ENCODE peak calls at places on chromosomes 13 and 19, in seven cellular contexts. S is RWPE1, W is Panc1, H is GM10248, D is neural progenitor cell, B is nephron progenitor cell, C is glutamatergic neuron. M is an unnamed sample.

GRCh38 chr13:89550842-89551422 is 1796.6 kb upstream of the MIR17HG start:
- DNase-seq in S (peak), H (no peak), C (no peak), W (no peak), B (no peak), D (no peak), M (no peak)

GRCh38 chr13:94656766-94657165 is 55.1 kb downstream of the GPR180 start:
- DNase-seq in H (peak), B (no peak), S (peak), D (no peak), C (no peak), W (no peak), M (peak)

GRCh38 chr19:4301590-4302237 is 475 bp downstream of the TMIGD2 start:
- DNase-seq in S (no peak), H (no peak), C (no peak), W (no peak), B (no peak), D (peak), M (no peak)

GRCh38 chr19:46704379-46705076 is 12.4 kb downstream of the PRKD2 start:
- DNase-seq in H (peak), D (peak), S (peak), W (no peak), C (peak), B (peak), M (peak)

GRCh38 chr19:10086032-10086903 is at the start of gene SHFL:
- DNase-seq in W (no peak), D (peak), B (peak), S (peak), H (peak), C (no peak), M (peak)

GRCh38 chr13:61954092-61954491 is 538.4 kb upstream of the PCDH20 start:
- DNase-seq in W (peak), B (no peak), D (peak), C (no peak), H (no peak), S (peak), M (no peak)

GRCh38 chr13:110089815-110090214 is 217.1 kb downstream of the COL4A1 start:
- DNase-seq in H (no peak), D (no peak), C (no peak), W (no peak), B (no peak), S (peak), M (no peak)

GRCh38 chr13:37870489-37870845 is 895 bp upstream of the TRPC4 start:
- DNase-seq in D (no peak), H (no peak), B (no peak), W (no peak), S (no peak), C (no peak), M (no peak)

GRCh38 chr13:28477709-28477973 is 17.3 kb downstream of the FLT1 start:
- DNase-seq in H (no peak), S (no peak), C (no peak), W (no peak), D (no peak), B (no peak), M (no peak)

GRCh38 chr19:45446944-45447343 is 20.9 kb upstream of the FOSB start:
- DNase-seq in W (no peak), S (peak), B (no peak), C (no peak), D (no peak), H (no peak), M (no peak)

GRCh38 chr19:5042556-5042955 is 73.6 kb downstream of the KDM4B start:
- DNase-seq in C (peak), W (no peak), B (no peak), H (no peak), S (no peak), D (peak), M (no peak)

GRCh38 chr13:33244210-33244906 is 41.2 kb downstream of the STARD13 start:
- DNase-seq in C (no peak), B (no peak), S (no peak), W (no peak), D (no peak), H (no peak), M (no peak)

GRCh38 chr19:53875602-53876340 is 6.2 kb upstream of the PRKCG start:
- DNase-seq in S (no peak), W (no peak), H (no peak), D (no peak), B (no peak), C (no peak), M (no peak)

GRCh38 chr19:289651-290538 is 1.3 kb downstream of the PLPP2 start:
- DNase-seq in D (no peak), W (peak), S (peak), C (no peak), H (no peak), B (no peak), M (no peak)

GRCh38 chr13:73708393-73708985 is 425.7 kb downstream of the KLF12 start:
- DNase-seq in C (peak), B (peak), D (peak), H (peak), W (peak), S (peak), M (peak)

GRCh38 chr13:96963786-96964475 is 30.3 kb downstream of the OXGR1 start:
- DNase-seq in S (no peak), W (no peak), B (no peak), C (no peak), H (no peak), D (no peak), M (no peak)

GRCh38 chr19:38617764-38618589 is at the start of gene MAP4K1:
- DNase-seq in D (peak), B (no peak), C (no peak), W (no peak), H (peak), S (no peak), M (peak)

GRCh38 chr13:47087841-47088240 is 191.0 kb upstream of the HTR2A start:
- DNase-seq in S (no peak), D (no peak), H (no peak), W (no peak), C (no peak), B (no peak), M (no peak)

GRCh38 chr13:110593430-110594130 is 21.8 kb upstream of the NAXD start:
- DNase-seq in B (no peak), D (peak), W (no peak), C (no peak), H (peak), S (peak), M (peak)

GRCh38 chr19:15264061-15264932 is 32.0 kb upstream of the EPHX3 start:
- DNase-seq in D (peak), C (peak), S (peak), B (peak), W (no peak), H (peak), M (peak)

GRCh38 chr13:44293908-44294735 is 79.5 kb upstream of the SERP2 start:
- DNase-seq in H (no peak), D (no peak), S (no peak), B (no peak), W (no peak), C (no peak), M (no peak)

GRCh38 chr19:4523306-4524110 is 5.2 kb upstream of the PLIN4 start:
- DNase-seq in W (peak), B (peak), H (peak), C (peak), D (peak), S (no peak), M (peak)

GRCh38 chr13:25286308-25286968 is 850 bp downstream of the MTMR6 start:
- DNase-seq in B (peak), C (no peak), H (peak), D (peak), W (no peak), S (peak), M (peak)

GRCh38 chr13:45456196-45456972 is 8.4 kb upstream of the COG3 start:
- DNase-seq in S (peak), B (no peak), W (no peak), D (no peak), H (no peak), C (no peak), M (no peak)

GRCh38 chr19:48415395-48415794 is 21.9 kb downstream of the GRIN2D start:
- DNase-seq in W (no peak), D (peak), S (peak), C (peak), B (peak), H (peak), M (peak)

GRCh38 chr19:47899335-47899734 is 13.2 kb upstream of the SULT2A1 start:
- DNase-seq in B (no peak), C (no peak), S (no peak), W (no peak), D (no peak), H (no peak), M (no peak)

GRCh38 chr13:80783926-80784325 is 443.0 kb upstream of the SPRY2 start:
- DNase-seq in W (no peak), S (no peak), C (no peak), D (peak), H (no peak), B (peak), M (no peak)

GRCh38 chr19:9793051-9793591 is 24.6 kb upstream of the ZNF846 start:
- DNase-seq in W (no peak), H (no peak), B (no peak), C (peak), D (no peak), S (no peak), M (no peak)

GRCh38 chr13:99434258-99434788 is 66.9 kb upstream of the TM9SF2 start:
- DNase-seq in B (no peak), W (no peak), C (no peak), H (no peak), S (no peak), D (no peak), M (no peak)

GRCh38 chr19:29809795-29810503 is 1.8 kb upstream of the CCNE1 start:
- DNase-seq in W (no peak), H (no peak), C (no peak), B (no peak), S (no peak), D (no peak), M (no peak)

GRCh38 chr13:103282571-103283450 is 216.6 kb upstream of the SLC10A2 start:
- DNase-seq in S (peak), B (peak), H (no peak), D (no peak), C (no peak), W (no peak), M (no peak)

GRCh38 chr13:24124789-24125476 is 35.6 kb upstream of the SPATA13 start:
- DNase-seq in W (no peak), B (no peak), D (peak), S (no peak), H (peak), C (no peak), M (peak)

DNA sequence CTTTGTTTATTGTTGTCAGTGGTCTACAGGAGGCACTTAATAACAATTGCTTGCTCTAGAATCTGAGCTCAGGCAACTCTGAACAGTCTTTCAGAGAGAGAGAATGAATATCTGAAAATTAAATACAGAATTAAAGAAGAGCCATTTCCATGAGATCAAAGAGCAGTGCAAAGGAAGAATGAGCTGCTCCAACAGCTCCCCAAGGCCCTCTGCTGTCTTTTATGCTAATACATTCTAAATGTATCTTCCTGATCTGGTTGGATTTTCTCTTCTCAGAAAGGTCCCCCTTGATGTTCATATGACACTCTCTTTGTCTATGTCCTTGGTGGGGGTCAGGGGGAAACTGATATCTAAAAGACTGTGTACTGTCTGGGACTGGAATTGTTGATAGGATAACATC is 1029.6 kb downstream of the PCDH9 start:
- DNase-seq in B (no peak), D (no peak), S (no peak), W (no peak), H (no peak), C (no peak), M (no peak)
- TF ChIP-seq CTCF in B (no peak), D (no peak), S (no peak), W (no peak), H (no peak), C (no peak), M (no peak)

GRCh38 chr13:113783966-113784644 is 25.1 kb downstream of the TMEM255B start:
- DNase-seq in H (no peak), S (no peak), C (no peak), B (no peak), W (no peak), D (no peak), M (no peak)

GRCh38 chr13:113784645-113785024 is 25.6 kb downstream of the TMEM255B start:
- DNase-seq in C (no peak), D (no peak), B (no peak), W (no peak), S (no peak), H (no peak), M (no peak)

GRCh38 chr13:113782472-113782871 is 23.4 kb downstream of the TMEM255B start:
- DNase-seq in C (no peak), D (no peak), H (no peak), W (no peak), S (no peak), B (no peak), M (no peak)

GRCh38 chr13:113785051-113786010 is 26.3 kb downstream of the TMEM255B start:
- DNase-seq in H (no peak), C (no peak), S (peak), W (peak), D (no peak), B (no peak), M (no peak)

DNA sequence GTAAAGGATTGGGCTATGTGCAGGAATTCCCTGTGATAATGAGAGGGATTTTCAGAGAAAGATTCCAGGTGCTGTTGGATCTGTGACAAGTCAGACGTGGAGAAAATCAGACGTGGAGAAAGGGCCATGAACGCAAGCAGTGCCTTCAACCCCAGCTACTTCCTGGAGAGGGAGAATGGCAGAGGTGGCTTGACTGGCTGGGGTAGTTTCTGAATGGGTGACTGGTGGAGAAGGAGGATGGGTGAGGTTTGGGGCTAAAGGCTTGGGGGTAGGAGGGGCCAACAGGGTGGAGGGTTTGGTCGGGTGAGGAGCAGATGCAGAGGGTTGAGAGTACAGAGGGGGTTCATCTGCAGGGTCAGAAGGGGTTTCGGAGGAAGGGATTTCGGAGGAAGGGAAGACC is 24.5 kb downstream of the TMEM255B start:
- DNase-seq in B (no peak), D (no peak), C (no peak), S (no peak), W (no peak), H (no peak), M (no peak)
- TF ChIP-seq CTCF in B (no peak), D (no peak), C (no peak), S (no peak), W (no peak), H (no peak), M (no peak)

GRCh38 chr19:12995596-12996541 is 594 bp downstream of the NFIX start:
- DNase-seq in C (no peak), S (no peak), B (no peak), H (peak), W (no peak), D (no peak), M (peak)
- TF ChIP-seq CTCF in C (no peak), S (no peak), B (no peak), H (no peak), W (no peak), D (no peak), M (no peak)

DNA sequence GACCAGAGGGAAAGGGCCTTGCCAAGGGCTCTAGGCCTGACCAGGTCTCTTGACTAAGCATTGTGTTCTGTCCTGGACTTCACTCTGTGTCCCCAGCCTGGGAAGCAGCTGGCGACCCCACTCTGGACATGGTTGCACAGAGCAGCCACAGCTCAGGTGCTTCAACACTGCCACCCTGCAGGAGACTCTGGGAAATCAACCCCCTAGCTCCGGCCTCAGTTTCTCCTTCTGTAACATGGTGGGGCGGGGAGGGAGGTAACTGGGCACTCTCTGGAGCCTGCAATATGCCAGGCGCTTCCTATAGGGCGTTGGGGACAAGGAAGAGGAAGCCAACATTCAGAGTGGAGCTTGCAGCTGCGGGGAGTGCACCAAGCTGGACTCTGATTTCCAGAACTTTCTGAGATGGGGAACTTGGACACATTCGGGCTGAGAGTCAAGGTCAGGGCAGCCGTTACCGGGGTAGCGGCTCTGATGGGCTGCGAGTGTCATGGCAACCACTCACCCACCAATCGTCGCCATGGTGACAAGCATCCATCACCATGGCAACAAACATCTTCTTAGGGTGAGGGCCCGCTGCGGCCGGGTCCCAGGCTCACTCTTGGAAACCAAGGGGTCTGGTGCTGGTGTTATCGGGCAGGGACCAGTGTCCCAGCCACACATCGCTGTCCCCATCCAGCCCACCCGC is 12.8 kb downstream of the F2RL3 start:
- DNase-seq in B (no peak), W (no peak), C (no peak), S (no peak), H (no peak), D (peak), M (no peak)
- TF ChIP-seq CTCF in B (no peak), W (no peak), C (no peak), S (no peak), H (no peak), D (no peak), M (no peak)

DNA sequence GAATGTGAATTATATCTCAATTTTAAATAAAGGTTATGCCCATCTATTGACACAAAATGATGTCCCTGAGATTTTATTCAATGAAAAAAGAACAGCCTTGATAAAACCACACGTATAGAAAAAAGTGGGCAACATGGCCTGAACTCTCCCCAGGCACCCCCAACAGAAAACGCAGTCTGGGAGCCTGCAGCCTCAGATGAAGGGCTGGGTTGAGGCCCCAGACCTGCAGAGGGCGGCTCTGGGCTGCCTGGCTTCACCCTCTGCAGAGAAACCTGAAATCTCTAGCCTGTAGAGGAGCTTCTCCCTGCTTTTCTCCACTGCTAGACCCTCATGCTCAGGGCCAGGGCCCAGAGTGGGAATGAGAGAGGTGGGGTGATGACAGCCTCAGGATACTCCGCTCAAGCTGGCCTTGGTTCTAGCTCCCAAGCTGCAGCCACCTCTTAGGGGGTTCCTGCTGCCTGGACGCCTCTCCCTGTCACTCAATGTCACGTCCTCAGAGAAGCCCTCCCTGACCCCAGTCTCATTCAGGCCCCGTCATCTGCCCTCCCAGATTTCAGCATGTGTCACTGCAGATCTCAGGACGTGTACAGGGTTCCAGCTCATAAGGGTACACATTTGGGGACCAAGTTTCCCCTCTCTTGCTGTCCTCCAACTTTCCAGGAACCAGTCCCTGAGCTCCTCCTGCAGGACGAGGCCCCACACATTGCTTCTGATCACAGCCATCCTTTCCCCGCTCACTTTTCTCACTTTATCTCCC is 1.8 kb downstream of the MBD3 start:
- DNase-seq in W (no peak), B (no peak), D (peak), S (no peak), H (peak), C (peak), M (peak)
- TF ChIP-seq CTCF in W (no peak), B (no peak), D (peak), S (no peak), H (peak), C (no peak), M (peak)

GRCh38 chr19:42116308-42117075 is 15.8 kb downstream of the POU2F2 start:
- DNase-seq in W (no peak), H (no peak), B (no peak), D (no peak), S (no peak), C (no peak), M (no peak)
- TF ChIP-seq CTCF in W (no peak), H (no peak), B (no peak), D (no peak), S (no peak), C (peak), M (peak)

GRCh38 chr19:19319725-19320361 is 466 bp downstream of the SUGP1 start:
- DNase-seq in C (no peak), D (no peak), H (no peak), S (no peak), B (no peak), W (no peak), M (no peak)

GRCh38 chr19:19321143-19321577 is 531 bp downstream of the MAU2 start:
- DNase-seq in B (peak), W (no peak), S (no peak), H (no peak), C (no peak), D (peak), M (no peak)

GRCh38 chr19:19316082-19316481 is 4.2 kb downstream of the SUGP1 start:
- DNase-seq in H (no peak), S (no peak), B (no peak), W (no peak), C (no peak), D (no peak), M (no peak)

GRCh38 chr19:19324059-19324755 is 3.6 kb downstream of the MAU2 start:
- DNase-seq in H (no peak), B (no peak), D (no peak), S (no peak), C (no peak), W (no peak), M (no peak)

DNA sequence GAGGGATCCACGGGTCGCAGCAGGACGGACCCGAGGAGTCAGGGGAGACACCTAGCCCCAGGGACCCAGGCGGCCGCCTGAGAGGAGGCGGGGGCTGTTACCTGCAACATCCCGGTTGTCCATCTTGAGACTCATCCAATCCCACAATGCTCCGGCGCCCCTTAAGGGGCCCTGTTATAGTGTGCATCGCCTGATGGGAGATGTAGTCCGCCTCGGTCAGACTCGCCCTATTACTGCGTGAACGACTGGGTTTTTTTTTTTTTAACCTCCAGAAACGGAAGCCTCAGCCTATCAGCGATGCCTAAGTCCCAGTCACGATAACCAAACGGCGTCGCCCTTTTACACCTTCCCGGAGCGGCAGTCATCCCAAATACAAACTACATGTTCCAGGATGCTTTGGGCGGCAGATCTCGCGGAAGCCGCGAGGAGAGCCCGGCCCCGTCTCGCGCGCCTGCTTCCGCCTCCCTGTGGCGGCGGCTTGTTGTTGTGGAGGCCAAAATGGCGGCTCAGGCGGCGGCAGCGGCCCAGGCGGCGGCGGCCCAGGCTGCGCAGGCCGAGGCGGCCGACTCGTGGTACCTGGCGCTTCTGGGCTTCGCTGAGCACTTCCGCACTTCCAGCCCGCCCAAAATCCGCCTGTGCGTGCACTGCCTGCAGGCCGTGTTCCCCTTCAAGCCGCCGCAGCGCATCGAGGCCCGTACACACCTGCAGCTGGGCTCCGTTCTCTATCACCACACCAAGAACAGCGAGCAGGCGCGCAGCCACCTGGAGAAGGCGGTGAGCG is at the start of the genes MAU2 and SUGP1:
- DNase-seq in C (peak), S (peak), B (peak), D (peak), H (peak), W (peak), M (peak)
- TF ChIP-seq CTCF in C (no peak), S (no peak), B (no peak), D (peak), H (no peak), W (no peak), M (peak)

M was measured in GM13977.